ENCODE peak calls at places on chromosomes 6 and 20, in four cellular contexts. One of them, this sample, is unnamed.
A peak's percentile ranks its signal among the peaks of the same experiment; 100 is the strongest.

GRCh38 chr20:40953856-40954255 is 74.8 kb upstream of the TOP1 start:
- DNase-seq in K562: no peak
- DNase-seq in HepG2: no peak
- DNase-seq in GM12878: no peak
- DNase-seq in this sample: no peak

GRCh38 chr6:142266060-142266459 is 35.7 kb upstream of the ADGRG6 start:
- DNase-seq in K562: no peak
- DNase-seq in HepG2: no peak
- DNase-seq in GM12878: no peak
- DNase-seq in this sample: no peak

GRCh38 chr6:136192917-136193316 is 57.2 kb downstream of the MTFR2 start:
- DNase-seq in K562: no peak
- DNase-seq in HepG2: no peak
- DNase-seq in GM12878: no peak
- DNase-seq in this sample: no peak

GRCh38 chr20:62069741-62070216 is 4.1 kb upstream of the TAF4 start:
- DNase-seq in K562: no peak
- DNase-seq in HepG2: no peak
- DNase-seq in GM12878: no peak
- DNase-seq in this sample: no peak

GRCh38 chr20:63005862-63006564 is 751 bp downstream of the BHLHE23 start:
- DNase-seq in K562: no peak
- DNase-seq in HepG2: no peak
- DNase-seq in GM12878: no peak
- DNase-seq in this sample: no peak

GRCh38 chr20:17611540-17612286 is 41.8 kb downstream of the DSTN start:
- DNase-seq in K562: no peak
- DNase-seq in HepG2: peak; percentile 65
- DNase-seq in GM12878: no peak
- DNase-seq in this sample: no peak

GRCh38 chr20:13717631-13718044 is 67.1 kb downstream of the ESF1 start:
- DNase-seq in K562: no peak
- DNase-seq in HepG2: no peak
- DNase-seq in GM12878: peak; percentile 68
- DNase-seq in this sample: no peak

GRCh38 chr6:40164345-40164755 is 230.1 kb upstream of the MOCS1 start:
- DNase-seq in K562: peak; percentile 95
- DNase-seq in HepG2: no peak
- DNase-seq in GM12878: no peak
- DNase-seq in this sample: peak; percentile 29

GRCh38 chr6:70503813-70504465 is 62.8 kb upstream of the SDHAF4 start:
- DNase-seq in K562: no peak
- DNase-seq in HepG2: no peak
- DNase-seq in GM12878: no peak
- DNase-seq in this sample: no peak

GRCh38 chr6:11442495-11442894 is 95.1 kb upstream of the TMEM170B start:
- DNase-seq in K562: no peak
- DNase-seq in HepG2: no peak
- DNase-seq in GM12878: no peak
- DNase-seq in this sample: no peak

GRCh38 chr6:167688123-167688522 is 138.6 kb upstream of the AFDN start:
- DNase-seq in K562: no peak
- DNase-seq in HepG2: no peak
- DNase-seq in GM12878: no peak
- DNase-seq in this sample: no peak

GRCh38 chr6:11018225-11018624 is 25.9 kb downstream of the ELOVL2 start:
- DNase-seq in K562: no peak
- DNase-seq in HepG2: no peak
- DNase-seq in GM12878: no peak
- DNase-seq in this sample: no peak

GRCh38 chr20:5085380-5085779 is 34.4 kb downstream of the PCNA start:
- DNase-seq in K562: no peak
- DNase-seq in HepG2: no peak
- DNase-seq in GM12878: no peak
- DNase-seq in this sample: no peak

GRCh38 chr20:63974402-63975200 is 4.8 kb downstream of the SAMD10 start:
- DNase-seq in K562: no peak
- DNase-seq in HepG2: no peak
- DNase-seq in GM12878: no peak
- DNase-seq in this sample: peak; percentile 36

GRCh38 chr20:50787181-50787580 is 7.7 kb upstream of the BCAS4 start:
- DNase-seq in K562: no peak
- DNase-seq in HepG2: no peak
- DNase-seq in GM12878: no peak
- DNase-seq in this sample: no peak

GRCh38 chr6:143948208-143948607 is 59.9 kb downstream of the PLAGL1 start:
- DNase-seq in K562: no peak
- DNase-seq in HepG2: no peak
- DNase-seq in GM12878: no peak
- DNase-seq in this sample: no peak

GRCh38 chr20:62452475-62453095 is 23.2 kb downstream of the GATA5 start:
- DNase-seq in K562: no peak
- DNase-seq in HepG2: no peak
- DNase-seq in GM12878: no peak
- DNase-seq in this sample: no peak

GRCh38 chr20:31603822-31604566 is 1.1 kb upstream of the ID1 start:
- DNase-seq in K562: peak; percentile 91
- DNase-seq in HepG2: peak; percentile 100
- DNase-seq in GM12878: peak; percentile 28
- DNase-seq in this sample: peak; percentile 99

GRCh38 chr20:7856756-7857155 is 83.5 kb downstream of the HAO1 start:
- DNase-seq in K562: no peak
- DNase-seq in HepG2: no peak
- DNase-seq in GM12878: no peak
- DNase-seq in this sample: peak; percentile 50

GRCh38 chr20:43322851-43323250 is 133.1 kb upstream of the PTPRT start:
- DNase-seq in K562: no peak
- DNase-seq in HepG2: no peak
- DNase-seq in GM12878: no peak
- DNase-seq in this sample: no peak

GRCh38 chr20:62355527-62356142 is 11.5 kb downstream of the LAMA5 start:
- DNase-seq in K562: no peak
- DNase-seq in HepG2: peak; percentile 65
- DNase-seq in GM12878: no peak
- DNase-seq in this sample: peak; percentile 91

GRCh38 chr6:105209950-105210706 is 30.3 kb upstream of the POPDC3 start:
- DNase-seq in K562: no peak
- DNase-seq in HepG2: peak; percentile 60
- DNase-seq in GM12878: no peak
- DNase-seq in this sample: peak; percentile 4

DNA sequence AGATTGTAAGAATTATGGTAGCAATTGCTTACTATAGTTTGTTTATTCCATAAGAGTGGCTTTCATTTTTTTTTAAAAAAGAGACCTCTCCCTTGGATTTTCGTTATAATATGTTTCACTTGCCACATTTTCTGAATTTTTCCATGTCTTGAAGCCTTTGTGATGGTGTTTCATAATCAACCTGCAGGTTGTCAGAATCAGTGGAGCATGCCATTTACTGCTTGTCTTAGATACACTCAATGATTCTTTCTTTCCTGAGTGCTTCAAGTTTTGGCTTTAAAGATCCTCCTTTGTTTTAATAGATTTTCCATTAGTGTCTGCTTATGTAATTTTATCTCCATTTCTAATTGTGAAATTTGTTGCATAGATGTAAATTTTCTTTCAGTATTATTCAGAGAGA is 31.2 kb downstream of the KCNQ5 start:
- DNase-seq in K562: no peak
- DNase-seq in HepG2: no peak
- DNase-seq in GM12878: no peak
- DNase-seq in this sample: no peak
- TF ChIP-seq CHD2 in K562: no peak
- TF ChIP-seq CHD2 in HepG2: no peak
- TF ChIP-seq CHD2 in GM12878: no peak
- TF ChIP-seq CHD2 in this sample: no peak

GRCh38 chr6:133917781-133918180 is 28.9 kb downstream of the TCF21 start:
- DNase-seq in K562: no peak
- DNase-seq in HepG2: no peak
- DNase-seq in GM12878: no peak
- DNase-seq in this sample: no peak
- TF ChIP-seq JUNB in K562: no peak
- TF ChIP-seq JUNB in HepG2: no peak
- TF ChIP-seq JUNB in GM12878: no peak
- TF ChIP-seq JUNB in this sample: no peak

GRCh38 chr6:79735183-79735582 is 104.1 kb downstream of the SH3BGRL2 start:
- DNase-seq in K562: peak; percentile 18
- DNase-seq in HepG2: no peak
- DNase-seq in GM12878: no peak
- DNase-seq in this sample: no peak

GRCh38 chr6:79734374-79734773 is 103.2 kb downstream of the SH3BGRL2 start:
- DNase-seq in K562: no peak
- DNase-seq in HepG2: no peak
- DNase-seq in GM12878: no peak
- DNase-seq in this sample: no peak

GRCh38 chr6:79742030-79742429 is 110.9 kb downstream of the SH3BGRL2 start:
- DNase-seq in K562: no peak
- DNase-seq in HepG2: no peak
- DNase-seq in GM12878: no peak
- DNase-seq in this sample: no peak

GRCh38 chr6:79733388-79733787 is 102.3 kb downstream of the SH3BGRL2 start:
- DNase-seq in K562: no peak
- DNase-seq in HepG2: no peak
- DNase-seq in GM12878: no peak
- DNase-seq in this sample: no peak

DNA sequence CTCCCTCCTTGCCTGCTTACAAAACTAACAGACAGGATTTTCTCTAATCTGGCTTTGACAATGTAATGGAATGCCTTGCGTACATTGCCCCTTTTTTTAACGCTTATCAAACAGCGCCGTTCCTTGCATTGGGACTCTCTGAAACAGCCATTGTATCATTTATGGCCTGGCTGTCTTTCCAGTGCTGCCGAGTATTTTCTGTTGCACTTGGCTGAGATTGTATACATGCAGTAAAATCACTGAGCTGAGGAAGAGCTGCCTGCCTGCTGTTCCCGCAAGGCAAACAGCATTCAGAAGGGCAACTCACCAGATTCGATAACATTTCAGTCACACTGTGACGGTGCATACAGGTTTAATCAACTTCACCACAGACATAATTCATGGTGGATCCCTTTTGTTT is 106.0 kb downstream of the SH3BGRL2 start:
- DNase-seq in K562: no peak
- DNase-seq in HepG2: no peak
- DNase-seq in GM12878: no peak
- DNase-seq in this sample: no peak
- TF ChIP-seq CHD2 in K562: no peak
- TF ChIP-seq CHD2 in HepG2: no peak
- TF ChIP-seq CHD2 in GM12878: no peak
- TF ChIP-seq CHD2 in this sample: no peak

GRCh38 chr20:19291818-19292132 is 79.3 kb downstream of the SLC24A3 start:
- DNase-seq in K562: no peak
- DNase-seq in HepG2: no peak
- DNase-seq in GM12878: no peak
- DNase-seq in this sample: no peak
- TF ChIP-seq JUNB in K562: no peak
- TF ChIP-seq JUNB in HepG2: no peak
- TF ChIP-seq JUNB in GM12878: no peak
- TF ChIP-seq JUNB in this sample: no peak

DNA sequence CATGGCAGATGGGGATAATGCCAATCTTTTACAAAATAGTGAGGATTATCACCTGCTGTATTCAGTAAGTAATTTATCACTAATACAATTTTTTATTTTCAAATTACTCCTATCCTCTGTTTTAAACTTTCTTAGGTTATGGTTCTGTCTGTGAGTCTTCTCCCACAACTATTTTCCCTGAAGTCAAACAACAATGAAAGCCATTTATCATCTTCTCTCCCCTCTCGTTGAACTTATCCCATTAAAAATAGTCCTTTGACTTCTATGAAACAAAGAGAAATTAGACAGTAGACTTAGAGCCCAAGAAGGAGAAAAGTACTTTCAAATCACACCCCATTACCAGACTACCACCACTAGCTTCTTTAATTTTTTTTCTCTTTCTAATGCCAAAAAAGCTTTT is 147.7 kb downstream of the SIM1 start:
- DNase-seq in K562: no peak
- DNase-seq in HepG2: no peak
- DNase-seq in GM12878: no peak
- DNase-seq in this sample: no peak
- TF ChIP-seq CHD2 in K562: no peak
- TF ChIP-seq CHD2 in HepG2: no peak
- TF ChIP-seq CHD2 in GM12878: no peak
- TF ChIP-seq CHD2 in this sample: no peak

DNA sequence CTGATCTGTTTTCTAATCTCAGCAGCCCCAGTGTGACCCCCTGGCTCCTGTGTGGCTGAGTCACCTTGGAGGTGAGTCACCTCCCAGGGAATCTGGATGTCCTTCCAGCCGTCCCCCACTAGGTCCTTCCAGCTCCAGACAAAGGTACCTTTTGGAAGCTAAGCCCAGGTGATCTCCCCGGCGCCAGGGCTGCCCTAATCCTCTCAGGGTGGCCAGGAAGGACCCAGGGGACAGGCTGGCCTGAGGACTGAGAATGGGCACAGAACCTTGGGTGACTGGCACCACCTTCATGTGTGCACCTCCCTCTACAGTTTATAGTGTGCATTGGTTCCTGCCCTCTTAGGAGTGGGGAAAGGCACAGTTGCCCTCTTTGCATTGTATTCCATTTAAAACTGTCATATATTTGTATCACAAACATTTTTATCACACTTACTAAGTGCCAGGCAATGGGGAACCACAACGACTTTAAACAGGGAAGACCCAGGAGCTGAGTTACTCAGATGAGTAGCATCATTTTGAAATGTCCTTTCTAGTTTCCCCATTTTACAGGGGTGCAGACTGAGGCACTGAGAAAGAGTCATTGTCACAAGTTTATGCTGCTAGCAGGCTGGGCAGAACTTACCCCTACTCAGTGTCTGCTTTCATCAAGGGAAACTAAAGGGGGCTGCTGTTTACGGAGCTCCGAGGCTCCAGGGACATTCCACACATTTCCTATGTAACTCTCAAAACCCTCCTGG is 2.6 kb upstream of the BPIFB4 start:
- DNase-seq in K562: no peak
- DNase-seq in HepG2: peak; percentile 28
- DNase-seq in GM12878: no peak
- DNase-seq in this sample: no peak
- TF ChIP-seq JUNB in K562: no peak
- TF ChIP-seq JUNB in HepG2: no peak
- TF ChIP-seq JUNB in GM12878: no peak
- TF ChIP-seq JUNB in this sample: no peak

GRCh38 chr6:13428528-13429405 is 58.6 kb downstream of the GFOD1 start:
- DNase-seq in K562: no peak
- DNase-seq in HepG2: no peak
- DNase-seq in GM12878: peak; percentile 27
- DNase-seq in this sample: no peak

GRCh38 chr6:13425270-13425905 is 62.0 kb downstream of the GFOD1 start:
- DNase-seq in K562: no peak
- DNase-seq in HepG2: no peak
- DNase-seq in GM12878: no peak
- DNase-seq in this sample: no peak

GRCh38 chr6:13427838-13428527 is 59.4 kb downstream of the GFOD1 start:
- DNase-seq in K562: peak; percentile 46
- DNase-seq in HepG2: no peak
- DNase-seq in GM12878: peak; percentile 98
- DNase-seq in this sample: no peak

GRCh38 chr6:13427346-13427745 is 60.1 kb downstream of the GFOD1 start:
- DNase-seq in K562: no peak
- DNase-seq in HepG2: no peak
- DNase-seq in GM12878: peak; percentile 34
- DNase-seq in this sample: no peak

GRCh38 chr6:13425971-13426931 is 61.1 kb downstream of the GFOD1 start:
- DNase-seq in K562: no peak
- DNase-seq in HepG2: no peak
- DNase-seq in GM12878: peak; percentile 42
- DNase-seq in this sample: no peak
- TF ChIP-seq CHD2 in K562: no peak
- TF ChIP-seq CHD2 in HepG2: no peak
- TF ChIP-seq CHD2 in GM12878: no peak
- TF ChIP-seq CHD2 in this sample: no peak

This sample was measured in A549.